ENCODE peak calls at places on chromosomes 3 and 15, in ten cellular contexts. Y is heart left ventricle, Z is adrenal gland, D is ovary, B is gastrocnemius medialis, H is esophagus muscularis mucosa, L is stomach, X is body of pancreas, W is testis, T is tibial nerve. P is an unnamed sample.

GRCh38 chr3:174862101-174862500 is 3.0 kb downstream of the NAALADL2 start:
- DNase-seq in Y (no peak), Z (no peak), D (no peak), B (no peak), H (no peak), L (peak), X (no peak), W (peak), T (no peak), P (no peak)

GRCh38 chr15:101173233-101174119 is 78.4 kb downstream of the CHSY1 start:
- DNase-seq in Y (no peak), Z (no peak), D (no peak), B (no peak), H (no peak), L (no peak), X (no peak), W (no peak), T (no peak), P (no peak)

GRCh38 chr15:85333132-85333831 is 47.1 kb upstream of the AKAP13 start:
- DNase-seq in Y (no peak), Z (no peak), D (no peak), B (no peak), H (no peak), L (no peak), X (no peak), W (peak), T (no peak), P (no peak)

GRCh38 chr3:171461087-171461917 is 1.1 kb upstream of the TNIK start:
- DNase-seq in Y (no peak), Z (no peak), D (no peak), B (peak), H (no peak), L (no peak), X (no peak), W (peak), T (peak), P (peak)

GRCh38 chr3:126685041-126685440 is 19.0 kb upstream of the CHCHD6 start:
- DNase-seq in Y (no peak), Z (no peak), D (no peak), B (no peak), H (no peak), L (no peak), X (no peak), W (no peak), T (no peak), P (no peak)

GRCh38 chr3:188839187-188839695 is 332.5 kb upstream of the TPRG1 start:
- DNase-seq in Y (no peak), Z (no peak), D (no peak), B (no peak), H (no peak), L (peak), X (no peak), W (no peak), T (no peak), P (no peak)

GRCh38 chr15:89103481-89104171 is 15.4 kb downstream of the ABHD2 start:
- DNase-seq in Y (no peak), Z (no peak), D (no peak), B (no peak), H (no peak), L (no peak), X (no peak), W (peak), T (no peak), P (no peak)

GRCh38 chr15:101773496-101774100 is 29.7 kb upstream of the OR4F6 start:
- DNase-seq in Y (no peak), Z (no peak), D (no peak), B (no peak), H (no peak), L (no peak), X (no peak), W (no peak), T (no peak), P (no peak)

GRCh38 chr15:54462511-54462913 is 484.3 kb downstream of the UNC13C start:
- DNase-seq in Y (no peak), Z (no peak), D (no peak), B (no peak), H (no peak), L (no peak), X (no peak), W (no peak), T (no peak), P (no peak)

GRCh38 chr3:126304291-126304690 is 52.9 kb downstream of the KLF15 start:
- DNase-seq in Y (no peak), Z (no peak), D (no peak), B (no peak), H (peak), L (no peak), X (no peak), W (no peak), T (no peak), P (no peak)

GRCh38 chr3:141845407-141846049 is 30.9 kb upstream of the ATP1B3 start:
- DNase-seq in Y (no peak), Z (no peak), D (no peak), B (no peak), H (no peak), L (no peak), X (no peak), W (peak), T (no peak), P (no peak)

GRCh38 chr15:80526556-80527340 is 122.6 kb downstream of the ARNT2 start:
- DNase-seq in Y (peak), Z (no peak), D (no peak), B (no peak), H (peak), L (no peak), X (no peak), W (no peak), T (peak), P (no peak)

GRCh38 chr3:144053121-144053520 is 81.5 kb downstream of the DIPK2A start:
- DNase-seq in Y (no peak), Z (no peak), D (no peak), B (no peak), H (no peak), L (no peak), X (no peak), W (no peak), T (no peak), P (no peak)

GRCh38 chr3:152350139-152350538 is 81.4 kb downstream of the MBNL1 start:
- DNase-seq in Y (no peak), Z (no peak), D (no peak), B (no peak), H (no peak), L (no peak), X (no peak), W (no peak), T (no peak), P (no peak)

GRCh38 chr15:34203936-34204335 is 6.0 kb downstream of the KATNBL1 start:
- DNase-seq in Y (no peak), Z (no peak), D (no peak), B (no peak), H (no peak), L (no peak), X (no peak), W (no peak), T (no peak), P (no peak)

GRCh38 chr3:195855471-195856409 is 44.0 kb upstream of the MUC4 start:
- DNase-seq in Y (no peak), Z (no peak), D (no peak), B (no peak), H (no peak), L (no peak), X (no peak), W (no peak), T (no peak), P (no peak)

GRCh38 chr3:159866201-159866746 is 122.4 kb upstream of the IL12A start:
- DNase-seq in Y (no peak), Z (no peak), D (no peak), B (no peak), H (no peak), L (no peak), X (no peak), W (no peak), T (no peak), P (no peak)

GRCh38 chr15:92655178-92655995 is at the start of gene FAM174B:
- DNase-seq in Y (peak), Z (peak), D (peak), B (no peak), H (no peak), L (peak), X (peak), W (peak), T (no peak), P (no peak)

GRCh38 chr15:65791335-65792129 is 561 bp downstream of the DENND4A start:
- DNase-seq in Y (peak), Z (peak), D (peak), B (peak), H (peak), L (peak), X (peak), W (peak), T (peak), P (peak)

GRCh38 chr3:130814691-130815472 is 68.3 kb upstream of the PIK3R4 start:
- DNase-seq in Y (no peak), Z (no peak), D (no peak), B (no peak), H (no peak), L (no peak), X (no peak), W (no peak), T (no peak), P (no peak)

GRCh38 chr3:197093871-197094270 is 64.3 kb upstream of the MELTF start:
- DNase-seq in Y (no peak), Z (no peak), D (no peak), B (no peak), H (no peak), L (no peak), X (no peak), W (no peak), T (no peak), P (no peak)

GRCh38 chr3:44132061-44132460 is 109.6 kb upstream of the TOPAZ1 start:
- DNase-seq in Y (no peak), Z (no peak), D (no peak), B (no peak), H (no peak), L (no peak), X (no peak), W (no peak), T (no peak), P (no peak)

GRCh38 chr15:65824031-65824743 is 32.1 kb upstream of the DENND4A start:
- DNase-seq in Y (no peak), Z (peak), D (peak), B (peak), H (no peak), L (peak), X (peak), W (peak), T (peak), P (peak)

GRCh38 chr3:12722205-12722604 is 36.9 kb downstream of the TMEM40 start:
- DNase-seq in Y (no peak), Z (no peak), D (no peak), B (no peak), H (no peak), L (no peak), X (no peak), W (no peak), T (no peak), P (no peak)

GRCh38 chr3:38070013-38070412 is 31.0 kb downstream of the DLEC1 start:
- DNase-seq in Y (no peak), Z (no peak), D (no peak), B (no peak), H (no peak), L (no peak), X (no peak), W (no peak), T (no peak), P (no peak)

GRCh38 chr15:77944002-77944867 is 133.3 kb downstream of the TBC1D2B start:
- DNase-seq in Y (peak), Z (peak), D (peak), B (peak), H (peak), L (peak), X (peak), W (peak), T (peak), P (peak)

GRCh38 chr3:176978441-176978840 is 218.8 kb downstream of the TBL1XR1 start:
- DNase-seq in Y (no peak), Z (no peak), D (no peak), B (no peak), H (no peak), L (no peak), X (no peak), W (no peak), T (no peak), P (no peak)

GRCh38 chr15:76168237-76168984 is 108.6 kb downstream of the TMEM266 start:
- DNase-seq in Y (no peak), Z (no peak), D (no peak), B (no peak), H (no peak), L (no peak), X (no peak), W (no peak), T (no peak), P (no peak)

GRCh38 chr3:27714692-27715453 is 7.2 kb downstream of the EOMES start:
- DNase-seq in Y (no peak), Z (no peak), D (no peak), B (no peak), H (no peak), L (peak), X (no peak), W (no peak), T (no peak), P (no peak)

GRCh38 chr3:160870327-160870726 is 114.3 kb downstream of the PPM1L start:
- DNase-seq in Y (no peak), Z (no peak), D (no peak), B (no peak), H (no peak), L (no peak), X (no peak), W (no peak), T (no peak), P (no peak)

GRCh38 chr3:33665294-33665693 is 52.8 kb downstream of the CLASP2 start:
- DNase-seq in Y (no peak), Z (no peak), D (no peak), B (no peak), H (no peak), L (no peak), X (no peak), W (no peak), T (no peak), P (no peak)

GRCh38 chr15:70051948-70052633 is 45.6 kb downstream of the TLE3 start:
- DNase-seq in Y (peak), Z (no peak), D (peak), B (no peak), H (no peak), L (no peak), X (no peak), W (no peak), T (no peak), P (peak)

GRCh38 chr15:59885832-59886231 is 118.3 kb upstream of the FOXB1 start:
- DNase-seq in Y (no peak), Z (no peak), D (no peak), B (no peak), H (no peak), L (no peak), X (no peak), W (no peak), T (no peak), P (no peak)

GRCh38 chr3:148329481-148330220 is 368.1 kb upstream of the AGTR1 start:
- DNase-seq in Y (no peak), Z (no peak), D (no peak), B (no peak), H (no peak), L (no peak), X (no peak), W (no peak), T (no peak), P (no peak)

GRCh38 chr15:40695469-40695910 is 516 bp downstream of the RAD51 start:
- DNase-seq in Y (no peak), Z (no peak), D (no peak), B (no peak), H (no peak), L (no peak), X (no peak), W (no peak), T (no peak), P (no peak)

GRCh38 chr3:64575211-64575844 is 112.5 kb downstream of the ADAMTS9 start:
- DNase-seq in Y (no peak), Z (no peak), D (no peak), B (no peak), H (no peak), L (no peak), X (no peak), W (no peak), T (no peak), P (no peak)

GRCh38 chr3:61617041-61617440 is 55.7 kb downstream of the PTPRG start:
- DNase-seq in Y (no peak), Z (no peak), D (no peak), B (no peak), H (no peak), L (no peak), X (no peak), W (no peak), T (no peak), P (no peak)

GRCh38 chr15:45522931-45523331 is 376 bp upstream of the SLC30A4 start:
- DNase-seq in Y (no peak), Z (no peak), D (no peak), B (no peak), H (no peak), L (no peak), X (no peak), W (no peak), T (peak), P (no peak)

GRCh38 chr15:98873441-98874218 is 134.0 kb downstream of the PGPEP1L start:
- DNase-seq in Y (no peak), Z (no peak), D (no peak), B (no peak), H (no peak), L (no peak), X (no peak), W (no peak), T (no peak), P (no peak)

DNA sequence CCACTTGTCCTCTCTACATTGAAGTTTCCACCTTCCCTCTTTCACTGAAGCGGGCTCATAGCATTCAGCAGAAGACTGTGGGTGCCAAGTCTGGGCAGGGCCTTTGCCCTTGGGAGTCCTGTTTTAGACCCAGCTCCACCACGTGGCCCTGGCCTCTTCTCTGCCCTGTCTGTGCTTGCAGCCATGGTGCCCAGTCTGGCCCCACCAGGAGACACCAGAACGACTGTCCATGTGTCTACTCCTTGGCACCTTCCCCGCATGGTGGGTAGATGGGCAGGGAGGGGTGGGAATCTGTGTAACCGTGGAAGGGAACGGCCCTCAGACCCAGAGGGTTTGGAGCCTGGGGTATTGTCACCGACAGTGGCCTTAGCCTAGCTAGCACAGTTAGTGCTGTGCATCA is 17.9 kb upstream of the EMC3 start:
- DNase-seq in Y (no peak), Z (peak), D (no peak), B (no peak), H (no peak), L (no peak), X (no peak), W (no peak), T (no peak), P (no peak)
- TF ChIP-seq POLR2A in Y (no peak), Z (no peak), D (no peak), B (no peak), H (no peak), L (no peak), X (no peak), W (no peak), T (no peak), P (no peak)

GRCh38 chr3:48562367-48563095 is 1.1 kb downstream of the UCN2 start:
- DNase-seq in Y (no peak), Z (no peak), D (no peak), B (no peak), H (no peak), L (no peak), X (no peak), W (no peak), T (no peak), P (no peak)

GRCh38 chr3:48563382-48563918 is at the start of gene UCN2:
- DNase-seq in Y (no peak), Z (no peak), D (no peak), B (no peak), H (no peak), L (no peak), X (no peak), W (no peak), T (no peak), P (no peak)

GRCh38 chr3:48558446-48559134 is 2.0 kb upstream of the PFKFB4 start:
- DNase-seq in Y (peak), Z (peak), D (no peak), B (peak), H (no peak), L (no peak), X (no peak), W (peak), T (peak), P (no peak)

GRCh38 chr3:48560648-48561018 is 2.9 kb downstream of the UCN2 start:
- DNase-seq in Y (peak), Z (peak), D (peak), B (peak), H (no peak), L (no peak), X (no peak), W (peak), T (no peak), P (no peak)

DNA sequence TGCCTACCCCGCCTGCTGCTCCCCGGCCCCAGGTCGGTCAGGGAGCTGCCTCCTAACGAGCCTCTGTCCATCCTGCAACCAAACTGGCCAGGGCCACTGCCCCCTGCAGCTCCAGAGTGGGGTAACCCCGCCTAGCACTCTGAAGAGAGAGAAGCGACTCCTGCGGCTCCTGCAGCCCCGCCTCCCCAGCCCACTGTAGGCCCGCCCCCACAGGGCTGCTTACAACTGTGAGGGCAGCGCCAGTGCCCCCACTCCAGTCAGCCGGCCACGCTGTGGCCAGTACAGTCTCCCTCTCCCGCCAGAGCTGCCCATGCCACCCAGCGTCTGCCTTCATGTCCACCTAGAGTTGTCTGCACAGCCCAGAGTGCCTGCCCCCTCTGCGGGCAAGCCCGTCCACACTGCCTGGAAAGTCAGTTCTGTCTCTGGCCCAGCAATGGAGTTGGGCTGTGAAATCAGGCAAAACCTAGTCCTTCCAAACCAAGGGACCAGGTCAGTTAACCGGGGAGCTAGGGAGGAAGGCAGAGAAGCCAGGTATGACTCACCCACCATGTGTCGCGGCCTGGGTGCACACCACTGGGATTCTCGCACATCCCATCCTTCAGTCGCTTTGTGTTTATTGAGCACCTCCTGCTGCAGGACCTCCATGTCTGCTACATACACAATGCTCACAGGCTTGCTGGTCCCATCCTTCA is 2.4 kb downstream of the UCN2 start:
- DNase-seq in Y (peak), Z (peak), D (peak), B (no peak), H (no peak), L (peak), X (no peak), W (peak), T (no peak), P (peak)
- H3K4me3 ChIP-seq in Y (peak), Z (peak), D (peak), B (peak), H (peak), L (peak), X (no peak), W (no peak), T (no peak), P (peak)

GRCh38 chr3:157582634-157582968 is 79.4 kb upstream of the VEPH1 start:
- DNase-seq in Y (no peak), Z (no peak), D (no peak), B (no peak), H (peak), L (no peak), X (no peak), W (no peak), T (no peak), P (no peak)
- H3K27ac ChIP-seq in Y (no peak), Z (no peak), D (no peak), B (no peak), H (no peak), L (peak), X (no peak), W (no peak), T (no peak), P (no peak)

DNA sequence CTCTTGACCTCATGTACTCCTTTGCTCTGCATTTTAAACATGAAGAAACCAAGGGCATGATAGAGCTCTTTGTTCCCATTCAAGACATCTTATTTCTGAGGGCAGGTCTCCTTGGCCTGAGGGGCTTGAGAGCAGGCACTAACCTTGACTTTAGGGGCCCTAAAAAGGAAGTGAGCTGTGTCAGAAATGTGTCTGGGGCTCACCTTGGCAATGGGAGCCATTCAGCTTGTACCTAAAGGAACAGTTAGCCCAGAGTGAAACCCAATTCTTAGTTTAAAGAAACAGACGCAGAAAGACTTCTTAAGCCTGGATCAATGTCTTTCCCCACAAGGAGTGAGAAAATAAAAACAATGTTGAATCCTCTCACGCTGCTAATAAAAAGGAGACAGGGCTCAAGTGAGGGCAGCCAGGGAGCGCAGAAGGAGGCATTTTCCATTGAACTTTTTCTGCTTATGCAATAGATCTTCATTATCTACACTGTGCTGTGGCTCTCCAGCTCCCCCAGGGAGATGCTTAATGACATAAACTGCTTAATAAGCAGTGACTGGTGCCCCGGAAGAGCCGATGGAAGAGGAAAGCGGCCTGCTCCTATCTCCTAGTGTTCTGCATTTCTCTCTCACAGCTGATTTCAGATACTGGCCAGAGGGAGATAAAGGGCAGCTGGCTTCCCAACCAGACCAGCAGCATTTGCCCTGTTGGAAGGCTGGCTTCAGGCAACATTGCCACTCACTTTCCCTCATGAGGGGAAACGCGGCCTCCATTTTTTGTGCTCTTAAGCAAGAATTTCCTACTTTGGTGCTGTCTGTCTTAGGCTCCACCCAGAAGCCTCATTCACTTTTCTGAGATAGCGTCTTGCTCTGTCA is 152.0 kb downstream of the OPA1 start:
- DNase-seq in Y (no peak), Z (no peak), D (no peak), B (no peak), H (no peak), L (no peak), X (no peak), W (peak), T (no peak), P (no peak)
- TF ChIP-seq POLR2A in Y (no peak), Z (no peak), D (no peak), B (no peak), H (no peak), L (no peak), X (no peak), W (no peak), T (no peak), P (no peak)